ENCODE peak calls at places on chromosomes 1 and 21, in seven cellular contexts. A is GM23248, Q is hepatocyte, M is MM.1S, F is neural progenitor cell, Z is PC-3, U is GM23338. L is an unnamed sample. For H3K4me1, the result is how much of the 10 kb centered on the place peaks cover.

GRCh38 chr1:85224734-85225623 is 24.2 kb upstream of the SYDE2 start:
- DNase-seq in A (no peak), Q (peak), M (no peak), F (peak), Z (peak), U (peak), L (no peak)

GRCh38 chr1:85149805-85150204 is 51.0 kb downstream of the SYDE2 start:
- DNase-seq in A (no peak), Q (no peak), M (no peak), F (no peak), Z (no peak), U (no peak), L (no peak)

GRCh38 chr1:150972417-150972940 is 2.2 kb downstream of the CERS2 start:
- DNase-seq in A (no peak), Q (no peak), M (no peak), F (no peak), Z (no peak), U (no peak), L (no peak)

GRCh38 chr21:18318156-18318555 is 73.5 kb downstream of the CHODL start:
- DNase-seq in A (no peak), Q (no peak), M (no peak), F (no peak), Z (no peak), U (no peak), L (no peak)

GRCh38 chr1:232793944-232794343 is 11.3 kb upstream of the MAP10 start:
- DNase-seq in A (peak), Q (peak), M (peak), F (peak), Z (peak), U (no peak), L (no peak)

GRCh38 chr1:156582388-156583022 is 3.0 kb downstream of the TTC24 start:
- DNase-seq in A (no peak), Q (no peak), M (no peak), F (no peak), Z (no peak), U (no peak), L (peak)

GRCh38 chr1:154220970-154221814 is 437 bp downstream of the UBAP2L start:
- DNase-seq in A (peak), Q (peak), M (peak), F (peak), Z (peak), U (peak), L (peak)

GRCh38 chr21:44723177-44724131 is 12.1 kb upstream of the TSPEAR start:
- DNase-seq in A (peak), Q (no peak), M (no peak), F (peak), Z (no peak), U (peak), L (no peak)

GRCh38 chr21:41985662-41986416 is 24.3 kb downstream of the ZBTB21 start:
- DNase-seq in A (no peak), Q (no peak), M (no peak), F (no peak), Z (no peak), U (no peak), L (no peak)

GRCh38 chr1:67559222-67559700 is 125.7 kb upstream of the GADD45A start:
- DNase-seq in A (peak), Q (no peak), M (no peak), F (no peak), Z (no peak), U (peak), L (no peak)

GRCh38 chr1:3530086-3530930 is 75.8 kb downstream of the ARHGEF16 start:
- DNase-seq in A (peak), Q (peak), M (no peak), F (peak), Z (peak), U (peak), L (no peak)

GRCh38 chr21:41725421-41726021 is 41.3 kb downstream of the RIPK4 start:
- DNase-seq in A (no peak), Q (no peak), M (no peak), F (peak), Z (no peak), U (peak), L (no peak)

GRCh38 chr1:28887835-28888682 is 26.3 kb upstream of the EPB41 start:
- DNase-seq in A (no peak), Q (peak), M (no peak), F (peak), Z (no peak), U (peak), L (peak)
- TF ChIP-seq EZH2phosphoT487 in A (no peak), Q (no peak), M (no peak), F (no peak), Z (no peak), U (no peak), L (no peak)

GRCh38 chr1:43329995-43330751 is 7.4 kb upstream of the MPL start:
- DNase-seq in A (peak), Q (peak), M (no peak), F (no peak), Z (peak), U (peak), L (no peak)
- H3K4me3 ChIP-seq in A (no peak), Q (no peak), M (no peak), F (no peak), Z (no peak), U (no peak), L (no peak)

GRCh38 chr1:8122477-8123407 is 96.6 kb upstream of the ERRFI1 start:
- DNase-seq in A (no peak), Q (peak), M (no peak), F (no peak), Z (peak), U (no peak), L (no peak)
- H3K4me1 ChIP-seq in A (under half), Q (under half), M (under half), F (under half), Z (under half), U (under half), L (under half)

DNA sequence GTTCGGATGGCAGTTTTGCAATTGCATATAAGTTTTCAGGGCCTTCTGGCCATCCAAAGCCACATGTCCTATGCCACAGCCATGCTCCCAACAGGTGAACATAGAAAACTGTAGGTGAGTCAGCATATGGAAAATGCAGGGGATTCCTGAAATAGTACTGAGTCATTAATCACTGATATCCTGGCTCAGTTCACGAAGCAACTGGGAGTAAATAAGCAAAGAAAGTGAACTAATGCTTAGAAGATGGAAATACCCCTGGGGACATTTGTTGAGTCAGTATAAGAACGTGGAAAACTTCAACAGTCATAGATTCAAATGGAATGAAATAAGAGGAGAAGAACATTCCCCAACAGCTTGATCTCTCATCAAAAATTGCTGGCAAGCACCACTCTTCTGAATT is 148.9 kb upstream of the RUNX1 start:
- DNase-seq in A (peak), Q (peak), M (no peak), F (no peak), Z (peak), U (no peak), L (no peak)
- TF ChIP-seq EZH2phosphoT487 in A (no peak), Q (no peak), M (no peak), F (no peak), Z (no peak), U (no peak), L (no peak)